ENCODE peak calls at places on chromosome 19, in four cellular contexts. A is GM10248, P is left cardiac atrium, R is sciatic nerve. D is an unnamed sample.

GRCh38 chr19:22519152-22519551 is 97.0 kb upstream of the ZNF98 start:
- DNase-seq in A (no peak), P (no peak), R (no peak), D (no peak)

GRCh38 chr19:15471639-15472101 is 7.3 kb upstream of the RASAL3 start:
- DNase-seq in A (no peak), P (no peak), R (peak), D (no peak)

GRCh38 chr19:2607712-2608601 is 94.5 kb downstream of the GNG7 start:
- DNase-seq in R (peak), P (no peak), A (peak), D (no peak)

GRCh38 chr19:47417746-47418594 is 1.4 kb downstream of the MEIS3 start:
- DNase-seq in A (no peak), P (no peak), R (no peak), D (no peak)

GRCh38 chr19:3029070-3029923 is at the start of gene TLE2:
- DNase-seq in P (no peak), A (peak), R (no peak), D (no peak)

GRCh38 chr19:6350688-6351087 is 10.6 kb upstream of the CLPP start:
- DNase-seq in A (no peak), P (no peak), R (no peak), D (no peak)

GRCh38 chr19:11007376-11007775 is 46.5 kb downstream of the SMARCA4 start:
- DNase-seq in A (no peak), P (no peak), R (no peak), D (no peak)

GRCh38 chr19:5017235-5017634 is 48.3 kb downstream of the KDM4B start:
- DNase-seq in R (no peak), A (no peak), P (no peak), D (no peak)

GRCh38 chr19:4976412-4977298 is 7.7 kb downstream of the KDM4B start:
- DNase-seq in R (peak), P (peak), A (peak), D (peak)

GRCh38 chr19:2529473-2529918 is 53.6 kb downstream of the GADD45B start:
- DNase-seq in A (peak), R (no peak), P (no peak), D (peak)

GRCh38 chr19:42468273-42468796 is 25.6 kb upstream of the CXCL17 start:
- DNase-seq in A (no peak), R (no peak), P (no peak), D (peak)

GRCh38 chr19:3986260-3987041 is 1.2 kb upstream of the EEF2 start:
- DNase-seq in A (peak), P (no peak), R (no peak), D (peak)

GRCh38 chr19:45450042-45450380 is 17.8 kb upstream of the FOSB start:
- DNase-seq in R (no peak), A (no peak), P (no peak), D (no peak)

GRCh38 chr19:13953021-13953531 is 767 bp downstream of the DCAF15 start:
- DNase-seq in P (no peak), A (no peak), R (no peak), D (peak)

GRCh38 chr19:10908380-10908960 is 20.0 kb downstream of the YIPF2 start:
- DNase-seq in A (no peak), P (no peak), R (no peak), D (no peak)

GRCh38 chr19:35144600-35145436 is 1.8 kb downstream of the FXYD7 start:
- DNase-seq in A (no peak), P (peak), R (no peak), D (no peak)

GRCh38 chr19:52492201-52492960 is 35.1 kb upstream of the ZNF808 start:
- DNase-seq in P (no peak), R (no peak), A (no peak), D (peak)

GRCh38 chr19:32858559-32858958 is 11.0 kb downstream of the SLC7A9 start:
- DNase-seq in A (no peak), R (no peak), P (no peak), D (no peak)

GRCh38 chr19:54532528-54532927 is 29.9 kb downstream of the LAIR2 start:
- DNase-seq in R (no peak), A (no peak), P (no peak), D (no peak)

GRCh38 chr19:18401580-18402112 is 4.2 kb upstream of the LRRC25 start:
- DNase-seq in A (peak), R (peak), P (peak), D (peak)

GRCh38 chr19:55132453-55133129 is 15.2 kb upstream of the PPP1R12C start:
- DNase-seq in A (peak), R (no peak), P (no peak), D (no peak)

GRCh38 chr19:13087295-13087694 is 15.4 kb downstream of the LYL1 start:
- DNase-seq in A (no peak), R (no peak), P (no peak), D (no peak)

GRCh38 chr19:28977826-28978225 is 235.1 kb downstream of the UQCRFS1 start:
- DNase-seq in P (no peak), A (no peak), R (no peak), D (no peak)

GRCh38 chr19:48424694-48425219 is 21.0 kb upstream of the GRWD1 start:
- DNase-seq in P (no peak), R (no peak), A (peak), D (peak)

GRCh38 chr19:42156571-42156970 is 24.3 kb upstream of the POU2F2 start:
- DNase-seq in R (no peak), A (no peak), P (no peak), D (no peak)

GRCh38 chr19:52570005-52570861 is at the start of gene ZNF701:
- DNase-seq in A (peak), R (peak), P (peak), D (peak)

GRCh38 chr19:12350890-12351197 is 14.6 kb downstream of the ZNF442 start:
- DNase-seq in P (no peak), A (no peak), R (no peak), D (no peak)

GRCh38 chr19:53328967-53329366 is 4.6 kb upstream of the ZNF845 start:
- DNase-seq in A (no peak), R (peak), P (peak), D (peak)

GRCh38 chr19:40603071-40603718 is 2.0 kb downstream of the LTBP4 start:
- DNase-seq in R (no peak), A (no peak), P (no peak), D (no peak)

D was measured in foreskin fibroblast.